ENCODE peak calls at places on chromosomes 1 and 21, in five cellular contexts. One of them, this sample, is unnamed.

GRCh38 chr1:201562257-201562656 is 23.3 kb downstream of the NAV1 start:
- DNase-seq in HepG2: no peak
- DNase-seq in WTC11: no peak
- DNase-seq in A549: no peak
- DNase-seq in GM12878: no peak
- DNase-seq in this sample: no peak

GRCh38 chr21:44946254-44947041 is 6.6 kb downstream of the SLX9 start:
- DNase-seq in HepG2: no peak
- DNase-seq in WTC11: peak
- DNase-seq in GM12878: no peak
- DNase-seq in A549: no peak
- DNase-seq in this sample: no peak

GRCh38 chr1:169493251-169493650 is 7.5 kb upstream of the SLC19A2 start:
- DNase-seq in HepG2: no peak
- DNase-seq in WTC11: no peak
- DNase-seq in GM12878: no peak
- DNase-seq in A549: no peak
- DNase-seq in this sample: no peak

GRCh38 chr1:65827346-65827745 is 34.7 kb downstream of the PDE4B start:
- DNase-seq in HepG2: no peak
- DNase-seq in WTC11: no peak
- DNase-seq in A549: no peak
- DNase-seq in GM12878: no peak
- DNase-seq in this sample: no peak

GRCh38 chr1:116306837-116307442 is 66.1 kb upstream of the ATP1A1 start:
- DNase-seq in A549: no peak
- DNase-seq in HepG2: peak
- DNase-seq in WTC11: no peak
- DNase-seq in GM12878: no peak
- DNase-seq in this sample: no peak

GRCh38 chr1:23422313-23422877 is 2.2 kb downstream of the TCEA3 start:
- DNase-seq in WTC11: no peak
- DNase-seq in A549: no peak
- DNase-seq in HepG2: no peak
- DNase-seq in GM12878: no peak
- DNase-seq in this sample: peak

GRCh38 chr1:27525296-27526271 is 35.6 kb upstream of the WASF2 start:
- DNase-seq in WTC11: peak
- DNase-seq in A549: no peak
- DNase-seq in GM12878: peak
- DNase-seq in HepG2: no peak
- DNase-seq in this sample: peak

GRCh38 chr1:94013331-94013925 is 104.2 kb upstream of the GCLM start:
- DNase-seq in A549: no peak
- DNase-seq in GM12878: no peak
- DNase-seq in WTC11: no peak
- DNase-seq in HepG2: no peak
- DNase-seq in this sample: no peak

GRCh38 chr1:215905493-215906095 is 338.5 kb downstream of the KCTD3 start:
- DNase-seq in GM12878: no peak
- DNase-seq in WTC11: no peak
- DNase-seq in A549: no peak
- DNase-seq in HepG2: no peak
- DNase-seq in this sample: no peak

GRCh38 chr21:17532292-17532691 is 19.4 kb downstream of the CXADR start:
- DNase-seq in HepG2: no peak
- DNase-seq in GM12878: no peak
- DNase-seq in A549: no peak
- DNase-seq in WTC11: no peak
- DNase-seq in this sample: no peak

GRCh38 chr1:7234471-7234755 is 449.2 kb downstream of the CAMTA1 start:
- DNase-seq in HepG2: no peak
- DNase-seq in A549: no peak
- DNase-seq in GM12878: no peak
- DNase-seq in WTC11: no peak
- DNase-seq in this sample: no peak

GRCh38 chr1:7583291-7584096 is 187.6 kb upstream of the VAMP3 start:
- DNase-seq in WTC11: peak
- DNase-seq in HepG2: no peak
- DNase-seq in A549: no peak
- DNase-seq in GM12878: no peak
- DNase-seq in this sample: no peak

GRCh38 chr1:89865498-89866385 is 44.9 kb downstream of the LRRC8D start:
- DNase-seq in A549: no peak
- DNase-seq in GM12878: no peak
- DNase-seq in WTC11: no peak
- DNase-seq in HepG2: no peak
- DNase-seq in this sample: no peak

GRCh38 chr1:201582261-201582951 is 43.5 kb downstream of the NAV1 start:
- DNase-seq in GM12878: no peak
- DNase-seq in A549: no peak
- DNase-seq in HepG2: no peak
- DNase-seq in WTC11: no peak
- DNase-seq in this sample: peak

GRCh38 chr21:30434033-30434631 is 4.1 kb downstream of the KRTAP13-4 start:
- DNase-seq in GM12878: no peak
- DNase-seq in HepG2: no peak
- DNase-seq in A549: no peak
- DNase-seq in WTC11: peak
- DNase-seq in this sample: peak

GRCh38 chr1:42305639-42306038 is 29.4 kb downstream of the FOXJ3 start:
- DNase-seq in GM12878: no peak
- DNase-seq in WTC11: no peak
- DNase-seq in A549: no peak
- DNase-seq in HepG2: no peak
- DNase-seq in this sample: no peak
- TF ChIP-seq ESRRA in GM12878: no peak
- TF ChIP-seq ESRRA in WTC11: no peak
- TF ChIP-seq ESRRA in A549: no peak
- TF ChIP-seq ESRRA in HepG2: no peak
- TF ChIP-seq ESRRA in this sample: no peak

DNA sequence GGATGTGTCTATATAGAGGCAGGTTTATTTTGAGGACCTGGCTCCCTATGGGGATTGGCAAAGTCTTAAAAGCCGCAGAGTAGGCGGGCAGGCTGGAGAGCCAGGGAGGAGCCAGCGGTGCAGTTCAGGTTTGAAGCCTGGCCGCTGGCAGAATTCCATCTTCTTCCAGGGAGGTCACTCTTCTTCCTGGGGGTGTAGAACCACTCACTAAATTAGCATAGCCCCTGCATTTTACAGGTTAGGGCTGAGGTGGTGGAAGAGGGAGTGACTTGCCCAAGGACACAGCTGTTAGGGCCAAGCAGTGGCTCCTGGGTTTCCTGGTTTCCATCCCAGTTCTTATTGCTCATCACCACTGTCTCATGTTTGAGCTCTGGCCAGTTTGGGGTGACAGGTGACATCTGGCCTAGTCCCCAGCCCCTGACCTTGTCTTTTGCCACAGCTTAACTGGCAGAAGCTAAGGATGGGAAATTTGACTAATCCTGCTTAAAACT is 1.4 kb downstream of the PINK1 start:
- DNase-seq in WTC11: peak
- DNase-seq in GM12878: no peak
- DNase-seq in A549: no peak
- DNase-seq in HepG2: peak
- DNase-seq in this sample: no peak
- TF ChIP-seq ESRRA in WTC11: no peak
- TF ChIP-seq ESRRA in GM12878: no peak
- TF ChIP-seq ESRRA in A549: no peak
- TF ChIP-seq ESRRA in HepG2: no peak
- TF ChIP-seq ESRRA in this sample: no peak

GRCh38 chr1:204213668-204214662 is at the start of gene GOLT1A:
- DNase-seq in HepG2: peak
- DNase-seq in GM12878: peak
- DNase-seq in WTC11: peak
- DNase-seq in A549: peak
- DNase-seq in this sample: peak
- TF ChIP-seq ESRRA in HepG2: peak
- TF ChIP-seq ESRRA in GM12878: no peak
- TF ChIP-seq ESRRA in WTC11: no peak
- TF ChIP-seq ESRRA in A549: no peak
- TF ChIP-seq ESRRA in this sample: peak

GRCh38 chr1:119673171-119673940 is 25.3 kb upstream of the ZNF697 start:
- DNase-seq in WTC11: no peak
- DNase-seq in GM12878: no peak
- DNase-seq in A549: no peak
- DNase-seq in HepG2: peak
- DNase-seq in this sample: no peak
- TF ChIP-seq ESRRA in WTC11: no peak
- TF ChIP-seq ESRRA in GM12878: no peak
- TF ChIP-seq ESRRA in A549: no peak
- TF ChIP-seq ESRRA in HepG2: no peak
- TF ChIP-seq ESRRA in this sample: no peak

GRCh38 chr21:19011448-19011847 is 607.9 kb upstream of the TMPRSS15 start:
- DNase-seq in A549: no peak
- DNase-seq in WTC11: no peak
- DNase-seq in HepG2: no peak
- DNase-seq in GM12878: no peak
- DNase-seq in this sample: no peak
- TF ChIP-seq ESRRA in A549: no peak
- TF ChIP-seq ESRRA in WTC11: no peak
- TF ChIP-seq ESRRA in HepG2: no peak
- TF ChIP-seq ESRRA in GM12878: no peak
- TF ChIP-seq ESRRA in this sample: no peak

DNA sequence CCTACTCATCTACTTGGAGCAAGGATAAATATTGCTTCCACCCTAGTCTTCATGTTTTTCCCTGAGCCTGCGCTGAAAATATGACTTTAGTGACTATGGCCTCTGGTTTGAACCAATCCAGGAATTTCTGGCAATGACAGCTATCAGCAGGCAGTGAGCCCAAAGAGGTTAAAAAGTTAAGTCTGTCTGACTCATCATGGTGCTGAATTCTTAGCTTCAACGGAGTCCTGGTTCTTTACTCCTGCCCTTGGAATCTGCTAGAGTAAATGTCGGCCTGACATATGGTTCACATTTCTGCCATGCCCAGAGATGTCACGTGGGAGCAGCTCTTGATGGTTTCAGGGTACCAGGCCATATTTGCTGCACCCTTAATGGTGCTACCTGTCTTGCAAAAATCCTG is 351.6 kb upstream of the PLXNA2 start:
- DNase-seq in GM12878: no peak
- DNase-seq in WTC11: no peak
- DNase-seq in HepG2: no peak
- DNase-seq in A549: no peak
- DNase-seq in this sample: no peak
- TF ChIP-seq ESRRA in GM12878: no peak
- TF ChIP-seq ESRRA in WTC11: no peak
- TF ChIP-seq ESRRA in HepG2: no peak
- TF ChIP-seq ESRRA in A549: no peak
- TF ChIP-seq ESRRA in this sample: no peak

DNA sequence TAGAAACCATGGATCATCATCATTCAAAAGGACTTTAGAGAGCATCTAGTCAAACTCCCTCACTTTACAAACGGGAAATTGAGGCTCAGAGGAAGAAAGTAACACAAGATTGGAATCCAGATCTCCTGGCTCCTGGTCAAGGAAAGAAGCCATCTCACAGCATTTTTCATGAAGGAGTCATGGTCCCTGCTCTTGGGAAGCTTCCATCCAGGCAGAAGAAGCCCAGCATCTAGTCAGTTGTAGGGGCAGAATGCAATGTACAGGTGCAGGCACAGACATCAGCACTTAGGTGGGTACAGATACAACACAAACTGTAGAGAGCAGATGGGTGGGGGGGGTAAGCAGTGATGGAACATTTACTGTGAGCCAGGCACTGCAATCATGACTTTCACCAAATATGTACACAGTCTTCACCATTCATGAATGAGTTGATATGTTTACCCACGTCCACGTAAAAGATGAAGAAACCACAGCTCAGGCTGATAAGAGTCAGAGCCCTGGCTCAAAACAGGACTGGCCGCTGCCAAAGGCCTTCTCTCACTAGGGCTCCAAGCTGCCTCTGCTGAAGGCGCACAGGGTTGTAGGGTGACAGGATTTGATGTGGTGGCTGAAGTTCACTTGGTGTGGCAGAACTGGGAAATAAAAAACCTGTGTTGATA is 44.0 kb downstream of the OPTC start:
- DNase-seq in GM12878: no peak
- DNase-seq in HepG2: peak
- DNase-seq in WTC11: no peak
- DNase-seq in A549: no peak
- DNase-seq in this sample: no peak
- TF ChIP-seq ESRRA in GM12878: no peak
- TF ChIP-seq ESRRA in HepG2: no peak
- TF ChIP-seq ESRRA in WTC11: no peak
- TF ChIP-seq ESRRA in A549: no peak
- TF ChIP-seq ESRRA in this sample: no peak

GRCh38 chr1:1540817-1541628 is 599 bp upstream of the TMEM240 start:
- DNase-seq in HepG2: no peak
- DNase-seq in WTC11: no peak
- DNase-seq in A549: no peak
- DNase-seq in GM12878: no peak
- DNase-seq in this sample: no peak
- TF ChIP-seq ESRRA in HepG2: no peak
- TF ChIP-seq ESRRA in WTC11: no peak
- TF ChIP-seq ESRRA in A549: no peak
- TF ChIP-seq ESRRA in GM12878: no peak
- TF ChIP-seq ESRRA in this sample: no peak

DNA sequence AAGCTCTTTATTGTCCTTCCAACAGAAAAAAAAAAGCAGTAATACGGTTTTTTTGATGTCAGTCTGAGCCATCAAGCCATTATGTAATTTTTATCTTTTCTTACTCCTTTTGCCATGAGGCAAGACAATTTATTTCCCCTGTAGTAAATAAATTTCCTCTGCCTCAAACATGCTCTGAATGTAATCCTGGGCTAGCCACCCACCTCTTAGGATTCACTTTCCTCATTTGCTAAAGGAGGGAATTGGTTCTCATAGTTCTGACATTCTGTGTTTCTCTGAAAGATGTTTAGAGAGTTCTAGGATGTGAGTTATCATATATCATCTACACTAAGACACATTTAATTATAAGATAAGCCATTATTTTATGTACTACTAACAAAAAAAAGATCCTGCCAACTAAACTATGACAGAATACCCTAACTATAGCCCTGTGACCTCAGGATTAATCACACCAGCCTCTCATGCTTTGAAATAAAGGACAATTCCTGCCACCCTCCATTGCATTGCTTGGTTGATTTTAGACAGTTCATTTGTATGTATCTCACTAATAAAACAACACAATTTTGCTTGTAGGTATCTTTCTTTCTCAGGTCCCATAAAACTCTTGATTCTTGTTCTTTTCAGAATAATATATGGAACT is 34.0 kb upstream of the RAP1A start:
- DNase-seq in GM12878: no peak
- DNase-seq in WTC11: no peak
- DNase-seq in A549: no peak
- DNase-seq in HepG2: no peak
- DNase-seq in this sample: no peak
- TF ChIP-seq ESRRA in GM12878: no peak
- TF ChIP-seq ESRRA in WTC11: no peak
- TF ChIP-seq ESRRA in A549: no peak
- TF ChIP-seq ESRRA in HepG2: no peak
- TF ChIP-seq ESRRA in this sample: no peak